ENCODE peak calls at places on chromosomes 13 and 19, in five cellular contexts. N, H, F, A and R are unnamed samples.

GRCh38 chr19:41437944-41438574 is 1.7 kb downstream of the DMAC2 start:
- DNase-seq in N (no peak), H (no peak), F (no peak), A (peak), R (no peak)

GRCh38 chr19:30890033-30890432 is 459.2 kb downstream of the TSHZ3 start:
- DNase-seq in N (no peak), H (no peak), F (no peak), A (no peak), R (no peak)

GRCh38 chr19:55058781-55059610 is 4.0 kb downstream of the RDH13 start:
- DNase-seq in N (no peak), H (no peak), F (no peak), A (no peak), R (no peak)

GRCh38 chr19:43526884-43527859 is at the start of gene ETHE1:
- DNase-seq in N (peak), H (peak), F (no peak), A (peak), R (peak)

GRCh38 chr19:17104679-17105078 is 29.1 kb downstream of the MYO9B start:
- DNase-seq in N (no peak), H (no peak), F (no peak), A (no peak), R (no peak)

GRCh38 chr13:46475586-46475991 is 77.4 kb upstream of the LRCH1 start:
- DNase-seq in N (no peak), H (no peak), F (no peak), A (no peak), R (no peak)

GRCh38 chr19:10292206-10292788 is 2.5 kb downstream of the ICAM5 start:
- DNase-seq in N (peak), H (peak), F (no peak), A (peak), R (peak)

GRCh38 chr13:59774511-59774911 is 389.2 kb downstream of the DIAPH3 start:
- DNase-seq in N (peak), H (no peak), F (no peak), A (no peak), R (no peak)

GRCh38 chr19:30311911-30312310 is 60.3 kb upstream of the ZNF536 start:
- DNase-seq in N (no peak), H (no peak), F (no peak), A (peak), R (no peak)

GRCh38 chr19:18731562-18732008 is 48.1 kb downstream of the CRTC1 start:
- DNase-seq in N (peak), H (no peak), F (no peak), A (no peak), R (no peak)

GRCh38 chr19:48719263-48720171 is at the start of gene MAMSTR:
- DNase-seq in N (no peak), H (no peak), F (no peak), A (no peak), R (no peak)

GRCh38 chr19:5803752-5804515 is 933 bp upstream of the NRTN start:
- DNase-seq in N (peak), H (peak), F (peak), A (peak), R (peak)

GRCh38 chr19:33712268-33712667 is 84.4 kb upstream of the KCTD15 start:
- DNase-seq in N (no peak), H (no peak), F (no peak), A (no peak), R (no peak)

GRCh38 chr19:7748756-7749155 is 1.4 kb upstream of the CD209 start:
- DNase-seq in N (peak), H (no peak), F (peak), A (no peak), R (no peak)

GRCh38 chr13:113863511-113864302 is at the start of gene GAS6:
- DNase-seq in N (no peak), H (peak), F (no peak), A (peak), R (peak)

GRCh38 chr13:103297083-103297482 is 230.9 kb upstream of the SLC10A2 start:
- DNase-seq in N (no peak), H (no peak), F (no peak), A (no peak), R (no peak)

GRCh38 chr13:105059786-105060185 is 1475.7 kb downstream of the EFNB2 start:
- DNase-seq in N (no peak), H (no peak), F (no peak), A (no peak), R (no peak)

GRCh38 chr19:51567583-51567982 is 3.5 kb upstream of the ZNF175 start:
- DNase-seq in N (no peak), H (no peak), F (no peak), A (no peak), R (no peak)

GRCh38 chr13:75787249-75787940 is 151.3 kb downstream of the LMO7 start:
- DNase-seq in N (no peak), H (no peak), F (no peak), A (no peak), R (no peak)

GRCh38 chr13:50156140-50156539 is 140.9 kb downstream of the KCNRG start:
- DNase-seq in N (peak), H (no peak), F (no peak), A (no peak), R (no peak)

GRCh38 chr13:51091839-51092238 is 19.2 kb downstream of the C13orf42 start:
- DNase-seq in N (no peak), H (no peak), F (no peak), A (no peak), R (no peak)

GRCh38 chr19:55258476-55258827 is 365 bp downstream of the PPP6R1 start:
- DNase-seq in N (no peak), H (no peak), F (no peak), A (no peak), R (no peak)

GRCh38 chr13:94674609-94675348 is 37.6 kb downstream of the SOX21 start:
- DNase-seq in N (peak), H (peak), F (peak), A (no peak), R (no peak)
- TF ChIP-seq CTCF in N (peak), H (peak), F (peak), A (no peak), R (peak)

DNA sequence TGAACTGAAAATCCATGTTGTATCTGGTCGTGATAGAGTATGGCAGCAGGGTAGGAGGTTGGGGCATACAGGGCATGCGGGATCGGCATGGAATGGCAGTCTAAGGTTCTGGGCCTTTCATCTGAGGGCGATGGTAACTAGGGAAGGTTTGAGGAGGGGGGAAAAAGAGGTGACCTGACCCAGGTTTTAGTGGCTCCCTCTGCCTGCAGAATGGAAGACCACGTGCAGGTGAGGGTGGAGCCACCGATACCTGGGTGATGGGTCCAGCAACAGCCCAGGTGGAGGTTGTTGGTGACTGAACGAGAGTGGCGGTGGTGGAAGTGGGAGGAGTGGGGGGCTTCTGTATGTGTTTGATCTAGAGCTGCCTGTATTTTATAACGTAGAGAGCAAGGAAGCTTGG is 3.8 kb downstream of the ZNF749 start:
- DNase-seq in N (no peak), H (no peak), F (no peak), A (no peak), R (peak)
- TF ChIP-seq CTCF in N (no peak), H (no peak), F (no peak), A (no peak), R (no peak)

GRCh38 chr19:45589768-45590167 is 5.2 kb upstream of the OPA3 start:
- DNase-seq in N (no peak), H (no peak), F (no peak), A (no peak), R (no peak)

GRCh38 chr19:45591638-45592005 is 7.0 kb upstream of the OPA3 start:
- DNase-seq in N (no peak), H (no peak), F (no peak), A (no peak), R (no peak)

GRCh38 chr19:45592366-45592765 is 7.8 kb upstream of the OPA3 start:
- DNase-seq in N (no peak), H (no peak), F (no peak), A (no peak), R (no peak)

GRCh38 chr19:45590300-45591003 is 5.8 kb upstream of the OPA3 start:
- DNase-seq in N (no peak), H (no peak), F (no peak), A (no peak), R (no peak)

DNA sequence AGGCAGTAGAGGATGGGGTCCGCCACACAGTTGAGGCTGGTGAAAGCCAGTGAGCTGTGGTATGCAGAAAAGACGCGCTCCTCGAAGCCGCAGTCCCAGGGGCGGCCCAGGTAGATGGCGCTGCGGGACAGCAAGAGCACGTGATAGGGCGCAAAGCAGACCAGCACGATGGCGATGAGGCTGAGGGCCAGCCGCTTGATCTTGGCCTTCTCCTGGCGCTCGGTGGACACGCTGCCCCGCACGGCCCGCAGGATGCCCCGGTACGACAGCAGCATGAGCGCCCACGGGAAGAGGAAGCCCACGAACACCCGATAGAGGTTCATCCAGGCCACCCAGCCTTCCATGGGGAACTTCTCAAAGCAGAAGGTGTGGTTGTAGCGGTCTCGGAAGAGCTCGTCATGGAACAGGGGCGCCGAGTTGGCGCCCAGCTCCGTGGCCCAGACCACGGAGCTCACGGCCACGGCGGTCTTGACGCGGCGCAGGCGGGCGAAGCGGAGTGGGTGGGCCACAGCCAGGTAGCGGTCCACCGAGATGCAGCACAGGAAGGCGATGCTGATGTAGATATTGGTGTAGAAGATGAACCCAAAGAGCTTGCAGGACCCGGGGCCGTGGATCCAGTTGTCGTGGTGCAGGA is 6.5 kb upstream of the OPA3 start:
- DNase-seq in N (peak), H (peak), F (no peak), A (no peak), R (no peak)
- TF ChIP-seq CTCF in N (peak), H (peak), F (no peak), A (no peak), R (peak)

DNA sequence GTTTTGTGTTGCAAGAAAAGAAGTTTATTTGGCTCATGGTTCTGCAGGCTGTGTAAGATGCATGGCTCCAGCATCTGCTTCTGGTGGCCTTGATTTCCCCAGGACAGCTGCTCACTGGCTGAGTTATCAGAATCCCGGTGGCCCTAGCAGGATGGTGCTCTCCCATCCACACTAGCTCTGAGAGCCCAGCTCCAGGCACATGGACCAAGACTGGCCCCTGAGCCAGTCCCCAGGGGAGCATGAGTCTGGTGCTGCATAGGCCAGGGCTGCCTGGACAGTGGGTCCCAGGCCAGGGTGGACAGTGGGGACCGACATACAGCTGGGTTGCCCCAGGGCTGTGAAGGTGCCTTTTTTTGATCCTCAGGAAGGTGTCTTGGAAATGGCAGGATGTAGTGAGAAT is 10.4 kb downstream of the ADGRE2 start:
- DNase-seq in N (no peak), H (no peak), F (no peak), A (peak), R (peak)
- TF ChIP-seq CTCF in N (no peak), H (no peak), F (no peak), A (no peak), R (no peak)

GRCh38 chr19:15161028-15161984 is 39.5 kb downstream of the NOTCH3 start:
- DNase-seq in N (peak), H (no peak), F (no peak), A (no peak), R (no peak)
- TF ChIP-seq CTCF in N (peak), H (peak), F (peak), A (no peak), R (peak)

DNA sequence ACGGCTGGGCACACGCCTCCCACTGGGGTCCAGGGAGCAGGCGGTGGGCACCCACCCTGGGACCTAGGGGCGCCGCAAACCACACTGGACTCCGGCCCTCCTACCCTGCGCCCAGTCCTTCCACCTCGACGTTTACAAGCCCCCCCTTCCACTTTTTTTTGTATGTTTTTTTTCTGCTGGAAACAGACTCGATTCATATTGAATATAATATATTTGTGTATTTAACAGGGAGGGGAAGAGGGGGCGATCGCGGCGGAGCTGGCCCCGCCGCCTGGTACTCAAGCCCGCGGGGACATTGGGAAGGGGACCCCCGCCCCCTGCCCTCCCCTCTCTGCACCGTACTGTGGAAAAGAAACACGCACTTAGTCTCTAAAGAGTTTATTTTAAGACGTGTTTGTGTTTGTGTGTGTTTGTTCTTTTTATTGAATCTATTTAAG is 1.6 kb downstream of the JUNB start:
- DNase-seq in N (no peak), H (peak), F (no peak), A (no peak), R (no peak)
- TF ChIP-seq CTCF in N (no peak), H (no peak), F (no peak), A (no peak), R (no peak)

DNA sequence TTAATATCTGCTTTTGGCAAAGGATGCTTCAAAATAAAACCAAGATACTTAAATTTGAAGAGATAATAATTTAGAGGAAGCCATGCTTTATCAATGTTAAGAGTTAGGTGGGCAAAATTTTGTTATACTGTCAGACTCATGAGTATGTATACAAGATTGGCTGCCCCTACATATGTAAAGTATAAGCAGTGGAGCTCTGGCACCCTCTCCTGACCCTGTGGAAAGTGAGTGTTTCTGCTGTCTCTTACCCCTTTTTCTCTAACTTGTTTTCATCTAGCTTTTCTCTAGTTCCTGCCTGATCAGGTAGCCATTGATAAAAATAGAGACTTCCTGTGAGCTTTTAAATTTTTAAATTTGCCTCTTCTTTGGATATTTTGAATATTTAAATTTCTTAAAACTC is 710.9 kb upstream of the SPRY2 start:
- DNase-seq in N (no peak), H (no peak), F (no peak), A (no peak), R (no peak)
- TF ChIP-seq CTCF in N (no peak), H (no peak), F (no peak), A (no peak), R (peak)